ENCODE peak calls at places on chromosomes 2 and 18, in four cellular contexts. K is retinal pigment epithelial cell, I is epithelial cell of esophagus, D is fibroblast of mammary gland. N is an unnamed sample.

GRCh38 chr2:11647834-11648600 is 22.0 kb downstream of the NTSR2 start:
- DNase-seq in D (peak), I (peak), K (no peak), N (no peak)

GRCh38 chr2:96987264-96987909 is 1.0 kb upstream of the FAM178B start:
- DNase-seq in I (no peak), D (no peak), K (no peak), N (no peak)

GRCh38 chr2:149312039-149312438 is 18.3 kb upstream of the LYPD6 start:
- DNase-seq in D (no peak), K (no peak), I (no peak), N (no peak)

GRCh38 chr2:63926800-63927199 is 85.1 kb downstream of the UGP2 start:
- DNase-seq in I (no peak), K (no peak), D (no peak), N (no peak)

GRCh38 chr2:64399521-64399920 is 54.4 kb upstream of the LGALSL start:
- DNase-seq in D (no peak), I (no peak), K (no peak), N (no peak)

GRCh38 chr18:48667276-48668254 is 128.7 kb downstream of the CTIF start:
- DNase-seq in K (no peak), I (no peak), D (no peak), N (peak)

GRCh38 chr18:79326413-79327198 is 69.1 kb upstream of the NFATC1 start:
- DNase-seq in K (no peak), D (no peak), I (no peak), N (no peak)

GRCh38 chr2:150570712-150571111 is 83.2 kb upstream of the RND3 start:
- DNase-seq in I (peak), D (peak), K (peak), N (no peak)

GRCh38 chr2:16022548-16023240 is 82.3 kb downstream of the MYCN start:
- DNase-seq in K (no peak), I (no peak), D (no peak), N (no peak)

GRCh38 chr2:157159221-157159904 is 98.1 kb upstream of the GALNT5 start:
- DNase-seq in D (no peak), I (no peak), K (no peak), N (no peak)

GRCh38 chr2:235131334-235132305 is 179.8 kb downstream of the SH3BP4 start:
- DNase-seq in I (no peak), K (no peak), D (no peak), N (no peak)

GRCh38 chr2:174561283-174562275 is 36.0 kb downstream of the WIPF1 start:
- DNase-seq in D (peak), K (no peak), I (no peak), N (no peak)

GRCh38 chr18:28114472-28114871 is 62.5 kb downstream of the CDH2 start:
- DNase-seq in K (no peak), D (peak), I (peak), N (no peak)

GRCh38 chr2:102091908-102092307 is 50.6 kb upstream of the IL1R1 start:
- DNase-seq in K (no peak), I (no peak), D (no peak), N (no peak)

DNA sequence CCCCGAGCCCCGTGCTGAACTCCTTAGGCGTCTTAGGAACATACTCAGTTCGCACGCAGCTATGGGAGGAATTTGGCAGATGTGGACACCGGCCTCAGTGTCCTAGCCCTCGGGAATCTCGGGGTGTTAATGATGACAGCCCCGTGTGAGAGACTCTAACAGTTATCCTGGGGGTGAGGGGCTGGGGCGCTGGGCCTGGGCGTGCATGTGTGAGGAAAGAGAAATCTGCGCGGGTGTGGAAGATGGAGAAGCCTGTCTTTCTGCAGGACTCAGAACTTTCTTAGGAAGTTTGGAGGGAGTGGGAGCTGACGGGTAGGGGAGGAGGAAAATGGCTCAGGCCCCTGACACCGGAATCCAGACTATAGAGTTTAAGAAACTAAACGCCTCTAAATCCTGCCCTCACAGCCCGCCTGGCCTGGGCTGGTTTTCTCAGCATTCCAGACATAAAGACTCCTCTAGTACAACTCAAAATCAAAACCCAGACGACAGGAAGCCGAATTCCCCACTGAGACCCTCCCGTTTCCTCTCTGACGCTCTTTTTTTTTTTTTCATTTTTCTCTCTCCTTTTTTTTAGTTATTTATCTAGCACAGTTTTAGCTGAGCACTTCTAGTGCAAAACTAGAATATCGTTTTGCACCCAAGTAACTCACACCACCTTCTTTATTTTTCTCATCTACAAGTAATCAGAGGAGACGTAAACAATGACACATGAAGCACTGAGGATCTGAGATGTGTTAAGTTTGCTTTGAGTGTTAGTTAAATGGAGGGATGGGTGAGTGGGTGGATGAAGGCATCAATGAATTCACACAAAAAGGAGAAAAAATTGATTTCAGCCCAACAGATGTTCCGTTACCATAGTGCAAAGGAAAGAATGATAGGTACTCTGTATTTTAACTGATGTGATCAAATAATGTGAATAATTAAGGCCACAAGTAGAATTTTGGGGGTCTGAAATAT is 1.2 kb upstream of the HAAO start:
- DNase-seq in I (no peak), D (no peak), K (no peak), N (no peak)
- H3K4me3 ChIP-seq in I (peak), D (no peak), K (peak), N (peak)

GRCh38 chr2:39780825-39781600 is 2.0 kb upstream of the THUMPD2 start:
- DNase-seq in I (no peak), D (peak), K (no peak), N (no peak)

GRCh38 chr2:39778233-39778632 is 825 bp downstream of the THUMPD2 start:
- DNase-seq in D (no peak), I (no peak), K (no peak), N (no peak)

GRCh38 chr2:39781697-39782096 is 2.6 kb upstream of the THUMPD2 start:
- DNase-seq in K (no peak), D (peak), I (peak), N (no peak)

GRCh38 chr2:39778775-39779751 is at the start of gene THUMPD2:
- DNase-seq in I (peak), K (no peak), D (peak), N (peak)

DNA sequence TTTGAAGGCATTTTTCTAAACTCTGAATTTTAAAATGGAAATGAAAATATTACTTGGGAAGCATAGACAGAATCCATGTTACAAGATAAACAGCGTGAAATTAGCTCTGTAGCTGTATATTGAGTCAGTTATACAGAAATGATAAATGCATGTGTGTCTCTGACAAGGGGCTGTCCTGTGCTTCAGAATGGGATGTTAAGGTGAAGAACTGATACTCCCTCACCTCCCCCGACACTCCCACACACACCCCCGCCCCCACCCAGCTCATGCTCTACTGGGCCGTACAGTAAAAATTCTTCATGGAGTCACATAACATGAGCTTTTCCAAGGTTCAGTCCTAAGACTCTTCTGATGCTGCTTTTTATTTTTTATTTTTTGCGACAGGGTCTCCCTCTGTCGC is 868 bp upstream of the THUMPD2 start:
- DNase-seq in K (no peak), D (no peak), I (no peak), N (no peak)
- H3K4me3 ChIP-seq in K (no peak), D (no peak), I (no peak), N (no peak)

DNA sequence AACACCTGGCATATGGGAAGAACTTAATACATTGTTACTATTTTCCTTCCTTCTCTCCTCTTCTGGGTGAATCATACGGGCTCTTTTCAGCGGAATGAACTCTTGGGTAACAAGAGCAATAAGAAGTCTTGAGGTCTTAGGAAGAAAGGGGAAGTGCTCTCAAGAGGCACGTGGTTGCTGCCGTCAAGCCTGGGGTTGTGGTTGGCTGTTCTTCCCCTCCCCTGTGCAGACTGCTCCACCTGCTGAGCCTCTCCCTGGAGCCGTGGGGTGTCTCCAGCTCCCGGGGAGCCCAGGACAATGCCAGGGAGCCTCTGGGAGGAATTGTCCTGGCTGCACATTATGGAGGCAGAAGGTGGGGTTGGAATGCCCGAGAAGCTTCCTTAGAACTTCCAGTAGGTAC is 19.4 kb downstream of the TOGARAM2 start:
- DNase-seq in D (no peak), I (peak), K (no peak), N (peak)
- H3K4me3 ChIP-seq in D (no peak), I (no peak), K (no peak), N (no peak)

GRCh38 chr2:118856330-118856977 is 9.0 kb upstream of the EN1 start:
- DNase-seq in K (no peak), I (no peak), D (no peak), N (peak)

GRCh38 chr2:118853129-118853640 is 5.7 kb upstream of the EN1 start:
- DNase-seq in I (no peak), D (no peak), K (no peak), N (no peak)

GRCh38 chr2:118853647-118854367 is 6.4 kb upstream of the EN1 start:
- DNase-seq in K (no peak), I (no peak), D (no peak), N (no peak)

GRCh38 chr2:118855451-118856279 is 8.2 kb upstream of the EN1 start:
- DNase-seq in I (peak), K (peak), D (peak), N (peak)

DNA sequence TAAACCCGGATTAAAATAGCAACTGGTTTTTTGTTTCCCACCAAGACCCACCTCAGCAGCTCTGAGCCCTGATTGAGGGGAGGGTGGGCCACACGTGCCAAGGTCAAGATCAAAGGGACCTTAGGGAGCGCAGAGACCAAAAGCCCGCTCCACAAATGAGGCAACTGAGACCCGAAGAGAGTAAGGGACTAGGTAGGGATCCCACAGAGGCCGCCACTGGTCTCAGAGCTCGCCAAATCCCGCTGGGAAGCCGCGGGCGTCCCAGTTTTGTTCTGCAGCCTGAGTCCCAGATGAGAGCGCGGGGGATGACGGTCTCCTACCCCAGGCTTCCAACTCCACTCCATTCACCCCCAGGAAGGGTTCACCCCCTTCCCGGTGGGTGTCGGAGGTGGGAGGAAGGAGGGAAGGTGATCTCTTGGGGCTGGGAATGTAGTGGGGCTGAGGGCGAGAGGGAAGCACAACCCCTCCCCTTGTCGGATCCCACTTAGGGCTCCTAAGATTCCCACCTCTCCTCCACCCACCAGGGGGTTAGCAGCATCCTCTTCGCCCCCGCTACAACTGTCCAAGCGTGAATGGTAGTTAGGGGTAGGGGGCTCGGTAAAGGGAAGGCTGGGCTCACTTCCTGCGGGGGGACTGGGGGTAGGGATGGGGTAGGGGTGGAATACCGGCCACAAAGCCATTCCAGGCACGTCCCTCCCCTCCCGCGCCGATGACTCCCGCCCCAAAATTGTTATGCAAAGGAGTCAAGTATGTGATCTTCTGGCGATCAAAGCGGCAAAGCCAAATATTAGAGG is 7.3 kb upstream of the EN1 start:
- DNase-seq in D (no peak), K (no peak), I (no peak), N (no peak)
- H3K4me3 ChIP-seq in D (peak), K (no peak), I (no peak), N (no peak)

DNA sequence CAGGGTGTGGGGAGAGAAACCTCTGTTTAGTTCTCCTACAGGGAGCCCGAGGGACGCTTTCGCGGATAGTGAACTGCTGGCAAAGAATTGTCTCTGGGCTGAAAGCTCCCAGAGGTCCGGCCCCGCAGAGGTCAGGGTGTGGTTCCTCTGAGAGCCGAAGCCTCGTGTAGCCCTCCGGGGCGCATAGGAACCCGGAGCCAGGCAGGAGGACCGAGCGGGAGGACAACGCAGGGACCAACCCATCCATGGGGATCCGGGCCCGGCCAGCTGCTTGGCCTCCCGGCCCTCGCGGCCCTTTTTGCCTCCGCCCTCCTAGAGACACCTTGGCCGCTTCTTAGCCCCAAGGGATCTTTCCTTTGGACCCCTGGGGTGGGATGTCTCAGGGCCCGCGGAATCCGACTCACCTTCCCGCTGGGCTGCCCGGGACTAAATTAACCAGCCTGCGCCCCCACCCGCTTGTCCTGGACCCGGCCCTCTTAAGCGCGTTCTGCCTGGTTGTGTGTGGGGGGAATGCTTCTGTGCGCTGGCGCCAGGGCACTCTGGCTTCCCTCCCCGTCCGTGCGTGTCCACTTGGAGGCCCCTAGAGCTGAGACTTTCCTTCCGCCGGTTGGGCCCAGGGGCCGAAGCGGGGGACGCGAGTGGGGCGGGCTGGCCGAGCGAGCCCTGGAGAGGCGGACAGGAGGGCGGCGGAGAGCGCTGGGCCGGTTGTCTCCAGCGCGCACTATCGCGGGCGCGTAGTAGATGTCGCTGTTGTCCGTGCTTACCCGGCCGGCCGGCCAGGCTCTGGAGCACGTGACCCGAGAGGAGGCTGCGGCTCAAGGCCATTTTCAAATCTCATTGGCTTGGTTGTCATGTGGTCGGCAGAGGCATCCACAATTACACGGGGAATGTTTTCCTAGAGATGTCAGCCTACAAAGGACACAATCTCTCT is at the start of gene HOXD10:
- DNase-seq in D (peak), K (no peak), I (no peak), N (no peak)
- H3K4me3 ChIP-seq in D (peak), K (no peak), I (no peak), N (no peak)

DNA sequence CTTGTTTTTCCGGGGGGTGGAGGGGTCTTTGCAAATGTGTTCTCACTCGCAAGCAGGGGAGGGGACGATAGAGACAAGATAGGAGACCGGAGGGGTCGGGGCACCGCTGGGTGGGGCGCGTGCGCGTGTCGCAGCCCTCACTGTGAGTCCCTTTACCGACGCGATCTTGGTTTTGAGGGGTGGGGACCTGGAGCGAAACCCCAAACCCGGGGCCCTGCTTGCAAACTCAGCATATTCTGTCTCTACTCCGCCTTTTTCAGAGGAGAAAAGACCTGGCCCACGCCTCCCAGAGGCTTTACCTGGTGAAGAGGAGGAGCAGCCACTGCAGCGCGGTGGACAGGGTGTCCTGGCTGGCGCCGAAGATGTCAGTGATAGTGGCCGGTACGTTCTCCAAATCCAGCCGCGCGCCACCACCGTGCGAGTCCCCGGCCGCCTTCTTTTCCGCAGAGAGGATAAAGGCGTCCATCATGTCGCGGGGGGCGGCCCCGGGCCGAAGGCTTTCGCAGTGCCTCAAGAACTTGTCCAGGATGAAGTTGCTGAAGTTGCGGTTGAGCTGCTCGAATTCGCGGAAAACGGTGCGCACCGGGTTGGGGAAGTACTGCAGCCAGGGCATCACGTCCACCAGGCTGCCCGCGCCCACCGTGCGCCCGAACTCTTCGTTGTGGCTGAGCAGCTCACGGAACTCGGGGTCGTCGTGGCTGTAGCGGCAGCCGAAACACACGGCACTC is 1.7 kb downstream of the CYP1B1 start:
- DNase-seq in I (no peak), D (no peak), K (no peak), N (peak)
- H3K4me3 ChIP-seq in I (peak), D (peak), K (peak), N (peak)

GRCh38 chr18:3538456-3538855 is 88.5 kb downstream of the TGIF1 start:
- DNase-seq in D (peak), K (no peak), I (no peak), N (no peak)

GRCh38 chr18:3541549-3542386 is 91.8 kb downstream of the TGIF1 start:
- DNase-seq in D (no peak), I (peak), K (no peak), N (no peak)

GRCh38 chr18:3544537-3544936 is 94.6 kb downstream of the TGIF1 start:
- DNase-seq in K (no peak), I (no peak), D (no peak), N (no peak)

GRCh38 chr18:3540805-3541548 is 91.0 kb downstream of the TGIF1 start:
- DNase-seq in K (no peak), D (no peak), I (peak), N (no peak)

DNA sequence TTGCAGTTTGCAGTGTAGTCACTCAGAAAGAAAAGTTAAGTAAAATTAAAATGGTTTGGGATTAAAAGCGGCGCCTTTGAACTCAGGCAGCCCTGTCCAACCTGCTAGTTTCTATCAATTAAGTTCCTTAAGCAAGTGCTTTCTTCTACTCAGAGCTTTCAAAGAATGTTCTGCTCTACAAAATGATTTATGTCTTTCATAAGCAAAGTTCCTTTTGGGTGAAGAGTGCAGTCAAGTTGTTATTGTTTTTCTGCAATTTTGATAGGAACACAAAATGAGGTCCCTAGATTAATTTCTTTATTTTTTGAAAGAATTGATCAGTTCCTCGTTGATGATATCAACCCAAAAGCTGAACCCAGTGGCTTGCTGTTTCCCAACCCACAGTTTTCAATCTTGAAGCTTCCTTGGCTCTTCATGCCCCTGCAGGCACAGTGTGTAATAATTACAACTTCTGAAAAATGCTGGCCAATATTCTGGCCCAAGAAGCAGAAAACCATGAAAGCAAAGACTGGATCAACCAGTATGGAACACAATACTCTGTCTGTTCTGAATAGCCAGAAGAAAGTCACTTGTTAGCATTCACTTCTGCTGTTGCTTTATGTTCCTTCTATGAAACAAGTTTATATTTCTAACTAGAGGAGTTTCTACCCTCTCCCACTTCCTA is 89.1 kb downstream of the TGIF1 start:
- DNase-seq in K (no peak), D (no peak), I (peak), N (no peak)
- H3K4me3 ChIP-seq in K (no peak), D (no peak), I (no peak), N (no peak)